ENCODE peak calls at places on chromosomes 13 and 19, in nine cellular contexts. J is fibroblast of the aortic adventitia, M is heart left ventricle, E is fibroblast of lung, D is left ventricle myocardium inferior, A is testis, K is foreskin fibroblast, Y is tibial nerve, I is AG09309. O is an unnamed sample.

GRCh38 chr19:41929536-41930071 is 1.4 kb upstream of the ERFL start:
- DNase-seq in A (no peak), J (no peak), I (no peak), M (no peak), K (no peak), E (no peak), D (no peak), Y (no peak), O (no peak)

GRCh38 chr19:47661571-47661970 is 51.7 kb upstream of the EHD2 start:
- DNase-seq in A (no peak), E (no peak), Y (no peak), M (no peak), J (peak; percentile 42), K (no peak), I (no peak), D (no peak), O (no peak)

GRCh38 chr13:113464476-113464875 is 11.2 kb upstream of the ADPRHL1 start:
- DNase-seq in J (no peak), E (no peak), K (no peak), Y (no peak), M (no peak), I (no peak), A (no peak), D (no peak), O (no peak)

GRCh38 chr13:50124536-50125305 is 109.5 kb downstream of the KCNRG start:
- DNase-seq in M (peak; percentile 98), I (no peak), Y (peak; percentile 93), J (peak; percentile 55), D (peak; percentile 97), A (peak; percentile 95), K (peak; percentile 26), E (peak; percentile 96), O (peak; percentile 38)

GRCh38 chr13:41224113-41225110 is 30.0 kb upstream of the KBTBD7 start:
- DNase-seq in I (no peak), E (peak; percentile 39), A (no peak), M (no peak), Y (no peak), J (peak; percentile 66), K (peak; percentile 79), D (no peak), O (no peak)

GRCh38 chr13:46761866-46762265 is 35.1 kb downstream of the ESD start:
- DNase-seq in A (no peak), E (no peak), M (no peak), I (no peak), Y (no peak), J (no peak), D (no peak), K (no peak), O (no peak)

GRCh38 chr13:68160466-68160865 is 930.3 kb upstream of the PCDH9 start:
- DNase-seq in K (no peak), J (peak; percentile 0), Y (no peak), I (no peak), D (no peak), E (no peak), A (no peak), M (no peak), O (no peak)

GRCh38 chr19:18762125-18763023 is 28.7 kb downstream of the COMP start:
- DNase-seq in K (no peak), J (peak; percentile 64), D (peak; percentile 64), I (no peak), Y (peak; percentile 60), E (peak; percentile 56), A (peak; percentile 74), M (peak; percentile 80), O (no peak)

GRCh38 chr19:9941646-9942045 is 5.3 kb upstream of the OLFM2 start:
- DNase-seq in I (no peak), D (no peak), E (no peak), J (no peak), K (no peak), A (no peak), Y (no peak), M (no peak), O (no peak)

GRCh38 chr19:57242821-57243220 is 2.4 kb downstream of the ZNF805 start:
- DNase-seq in K (no peak), M (no peak), E (no peak), Y (no peak), J (no peak), I (no peak), D (no peak), A (no peak), O (no peak)

GRCh38 chr13:66656050-66656449 is 574.1 kb downstream of the PCDH9 start:
- DNase-seq in K (no peak), A (no peak), Y (no peak), J (no peak), E (no peak), D (no peak), M (no peak), I (no peak), O (no peak)

GRCh38 chr13:110314516-110315245 is 7.6 kb downstream of the COL4A2 start:
- DNase-seq in D (peak; percentile 59), K (no peak), M (peak; percentile 82), A (no peak), J (no peak), Y (no peak), I (no peak), E (no peak), O (no peak)

GRCh38 chr19:34171539-34171876 is 796 bp upstream of the LSM14A start:
- DNase-seq in D (no peak), E (peak; percentile 73), K (peak; percentile 80), I (no peak), A (no peak), Y (no peak), M (no peak), J (peak; percentile 59), O (no peak)

GRCh38 chr13:45817833-45818232 is 33.7 kb downstream of the SIAH3 start:
- DNase-seq in K (no peak), I (no peak), D (no peak), M (no peak), Y (no peak), J (no peak), A (no peak), E (peak; percentile 7), O (no peak)

GRCh38 chr19:48991823-48992570 is 1.1 kb downstream of the GYS1 start:
- DNase-seq in Y (peak; percentile 71), M (peak; percentile 73), K (peak; percentile 78), E (peak; percentile 81), I (peak; percentile 45), A (peak; percentile 87), D (peak; percentile 63), J (peak; percentile 84), O (peak; percentile 34)

GRCh38 chr19:591099-591958 is 1.6 kb downstream of the HCN2 start:
- DNase-seq in J (no peak), Y (no peak), M (no peak), K (no peak), E (no peak), D (no peak), I (no peak), A (no peak), O (no peak)

GRCh38 chr13:29753593-29754485 is 96.6 kb downstream of the UBL3 start:
- DNase-seq in D (no peak), E (no peak), A (no peak), I (no peak), J (peak; percentile 47), Y (no peak), K (no peak), M (no peak), O (no peak)

GRCh38 chr13:27830010-27830409 is 37.7 kb downstream of the GSX1 start:
- DNase-seq in I (no peak), Y (peak; percentile 23), A (peak; percentile 75), D (peak; percentile 38), E (peak; percentile 20), K (no peak), M (peak; percentile 33), J (peak; percentile 6), O (peak; percentile 59)

DNA sequence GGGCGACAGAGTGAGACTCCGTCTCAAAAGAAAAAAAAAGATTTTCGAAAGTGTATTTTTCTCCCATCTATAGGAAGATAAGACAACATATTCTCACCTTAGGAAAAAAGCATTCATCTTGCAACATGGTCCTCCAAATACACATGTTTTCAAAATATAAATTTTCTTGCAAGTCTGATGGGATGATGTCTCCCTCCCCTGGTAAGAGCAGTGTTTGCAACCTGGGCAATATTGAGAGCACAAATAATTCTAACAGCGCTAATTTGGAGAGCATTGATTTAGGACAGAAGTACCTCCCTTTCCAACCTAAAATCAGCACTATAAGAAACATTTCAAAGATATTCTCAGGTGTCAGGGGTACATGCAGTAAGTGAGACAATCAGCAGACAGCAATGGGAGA is 61.0 kb upstream of the SHISA2 start:
- DNase-seq in I (no peak), E (peak; percentile 4), M (no peak), J (no peak), D (no peak), A (no peak), Y (no peak), K (no peak), O (no peak)
- TF ChIP-seq CTCF in I (peak; percentile 35), E (no peak), M (no peak), J (no peak), D (no peak), A (no peak), Y (no peak), K (no peak), O (no peak)

DNA sequence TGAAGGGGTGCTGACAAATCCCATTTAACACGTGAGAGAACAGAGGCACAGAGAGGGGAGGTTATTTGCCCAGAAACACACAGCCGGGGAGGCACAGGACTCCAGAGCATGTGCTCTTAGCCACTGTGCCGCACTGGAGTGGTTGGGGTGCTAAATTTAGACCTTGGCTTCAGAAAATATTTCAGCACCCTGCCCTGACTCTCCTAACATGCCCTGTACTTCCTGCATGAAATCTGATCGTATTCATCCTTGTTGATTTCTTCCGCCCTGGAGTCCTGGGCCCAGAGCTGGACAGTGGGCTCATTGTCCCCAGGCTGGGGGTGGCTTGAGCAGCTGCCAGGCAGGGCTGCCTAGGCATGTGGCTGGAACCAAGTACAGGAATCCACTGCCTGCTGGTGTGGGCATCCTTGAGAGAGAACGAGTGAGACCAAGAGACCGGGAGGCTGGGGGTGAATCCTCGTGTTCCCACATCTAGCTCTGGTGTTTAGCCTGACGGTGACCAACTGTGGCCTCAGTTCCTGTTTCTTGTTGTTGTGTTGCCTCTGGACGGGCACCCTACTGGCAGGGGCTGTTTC is 5.3 kb downstream of the SLC27A1 start:
- DNase-seq in Y (peak; percentile 39), A (peak; percentile 90), M (peak; percentile 79), J (peak; percentile 37), E (peak; percentile 42), D (peak; percentile 67), I (no peak), K (peak; percentile 65), O (no peak)
- H3K4me3 ChIP-seq in Y (no peak overlapping the region), A (no peak overlapping the region), M (no peak overlapping the region), J (no peak overlapping the region), E (no peak overlapping the region), D (peak overlapping the region; percentile 19), I (no peak overlapping the region), K (no peak overlapping the region), O (no peak overlapping the region)

GRCh38 chr19:12885749-12886706 is 973 bp downstream of the KLF1 start:
- DNase-seq in A (no peak), K (no peak), D (no peak), Y (no peak), J (no peak), I (no peak), E (no peak), M (no peak), O (no peak)
- TF ChIP-seq CTCF in A (no peak), K (no peak), D (no peak), Y (no peak), J (no peak), I (no peak), E (no peak), M (no peak), O (no peak)

DNA sequence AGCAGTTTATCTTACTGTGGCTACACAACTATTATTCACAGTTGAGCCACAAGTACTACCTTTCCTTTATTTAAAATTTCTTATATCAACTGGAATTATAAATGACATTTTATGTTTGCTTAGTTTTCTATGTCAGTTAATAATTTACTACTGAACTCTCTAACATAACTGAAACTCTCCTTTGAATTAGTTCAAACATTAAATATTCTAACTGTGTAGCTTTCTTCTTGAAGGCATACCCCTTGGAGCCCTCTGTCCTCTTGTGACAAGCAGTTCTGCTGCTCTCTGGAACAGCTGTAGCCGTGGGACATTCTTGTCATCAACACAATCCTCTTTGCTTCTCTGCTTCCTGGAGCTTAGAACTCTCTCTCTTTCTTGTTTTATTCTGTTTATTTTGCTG is 244.8 kb downstream of the NHLRC3 start:
- DNase-seq in E (no peak), Y (no peak), I (no peak), M (no peak), D (no peak), A (no peak), K (no peak), J (no peak), O (no peak)
- H3K4me3 ChIP-seq in E (no peak overlapping the region), Y (no peak overlapping the region), I (no peak overlapping the region), M (no peak overlapping the region), D (no peak overlapping the region), A (no peak overlapping the region), K (no peak overlapping the region), J (no peak overlapping the region), O (no peak overlapping the region)

O was measured in GM12865.